ENCODE peak calls at places on chromosomes 2 and 18, in six cellular contexts. H is lower leg skin, R is T-helper 1 cell, A is AML-193, K is HS-27A, O is SW 1271. T is an unnamed sample.

GRCh38 chr2:28643324-28643723 is 108.3 kb upstream of the PPP1CB start:
- DNase-seq in H (no peak), R (no peak), A (no peak), K (no peak), O (no peak), T (no peak)

GRCh38 chr2:219186754-219187456 is 8.8 kb downstream of the RETREG2 start:
- DNase-seq in H (no peak), R (no peak), A (no peak), K (no peak), O (no peak), T (no peak)

GRCh38 chr2:104857262-104858221 is 3.6 kb downstream of the POU3F3 start:
- DNase-seq in H (peak), R (no peak), A (no peak), K (no peak), O (no peak), T (no peak)

GRCh38 chr2:51454177-51454576 is 422.2 kb upstream of the NRXN1 start:
- DNase-seq in H (no peak), R (no peak), A (no peak), K (no peak), O (no peak), T (no peak)

GRCh38 chr2:174027956-174028355 is 62.8 kb upstream of the SP3 start:
- DNase-seq in H (no peak), R (no peak), A (no peak), K (no peak), O (no peak), T (no peak)

GRCh38 chr2:212626371-212626918 is 87.8 kb upstream of the ERBB4 start:
- DNase-seq in H (no peak), R (no peak), A (no peak), K (no peak), O (no peak), T (no peak)

GRCh38 chr2:30180230-30180629 is 33.4 kb downstream of the YPEL5 start:
- DNase-seq in H (no peak), R (no peak), A (no peak), K (no peak), O (no peak), T (no peak)

GRCh38 chr2:104862061-104862941 is 8.4 kb downstream of the POU3F3 start:
- DNase-seq in H (no peak), R (no peak), A (no peak), K (no peak), O (no peak), T (no peak)

GRCh38 chr2:189492451-189492850 is 51.2 kb downstream of the WDR75 start:
- DNase-seq in H (no peak), R (no peak), A (no peak), K (no peak), O (no peak), T (no peak)

GRCh38 chr2:201551901-201552300 is 91.4 kb downstream of the TMEM237 start:
- DNase-seq in H (no peak), R (no peak), A (no peak), K (no peak), O (no peak), T (no peak)

GRCh38 chr18:22694954-22695353 is 238.2 kb upstream of the RBBP8 start:
- DNase-seq in H (no peak), R (no peak), A (no peak), K (peak), O (no peak), T (peak)

GRCh38 chr2:215277942-215278341 is 33.9 kb upstream of the ATIC start:
- DNase-seq in H (no peak), R (no peak), A (no peak), K (no peak), O (no peak), T (no peak)

GRCh38 chr2:129002751-129003150 is 684.1 kb upstream of the HS6ST1 start:
- DNase-seq in H (no peak), R (no peak), A (no peak), K (no peak), O (no peak), T (no peak)

GRCh38 chr2:12819721-12820120 is 103.0 kb downstream of the TRIB2 start:
- DNase-seq in H (no peak), R (no peak), A (peak), K (no peak), O (no peak), T (no peak)

GRCh38 chr2:72210470-72210869 is 62.8 kb upstream of the CYP26B1 start:
- DNase-seq in H (no peak), R (no peak), A (no peak), K (no peak), O (no peak), T (no peak)

GRCh38 chr18:61888622-61889021 is 4.2 kb downstream of the RNF152 start:
- DNase-seq in H (no peak), R (no peak), A (no peak), K (no peak), O (no peak), T (no peak)

GRCh38 chr2:192159215-192159614 is 35.5 kb downstream of the TMEFF2 start:
- DNase-seq in H (no peak), R (peak), A (no peak), K (no peak), O (no peak), T (no peak)

GRCh38 chr2:159362816-159363251 is 76.3 kb upstream of the WDSUB1 start:
- DNase-seq in H (no peak), R (no peak), A (peak), K (no peak), O (no peak), T (no peak)

GRCh38 chr2:133788391-133788790 is 220.1 kb upstream of the NCKAP5 start:
- DNase-seq in H (no peak), R (no peak), A (no peak), K (no peak), O (no peak), T (no peak)

GRCh38 chr2:109054865-109055264 is 65.8 kb upstream of the EDAR start:
- DNase-seq in H (no peak), R (no peak), A (no peak), K (no peak), O (no peak), T (peak)

T was measured in keratinocyte.